ENCODE peak calls at places on chromosome 3, in four cellular contexts. A is CD8-positive, alpha-beta memory T cell; C is testis; O is transverse colon. J is an unnamed sample. For H3K4me1, the result is how much of the 10 kb centered on the place peaks cover.

GRCh38 chr3:169493512-169494141 is 169.9 kb downstream of the MECOM start:
- DNase-seq in A (no peak), C (no peak), O (no peak), J (no peak)

GRCh38 chr3:188978772-188979171 is 193.0 kb upstream of the TPRG1 start:
- DNase-seq in A (no peak), C (peak), O (no peak), J (no peak)

GRCh38 chr3:12440927-12441326 is 43.4 kb upstream of the TSEN2 start:
- DNase-seq in A (no peak), C (peak), O (no peak), J (no peak)

GRCh38 chr3:30343067-30343831 is 263.2 kb upstream of the TGFBR2 start:
- DNase-seq in A (no peak), C (no peak), O (no peak), J (no peak)

GRCh38 chr3:127676456-127676855 is 3.7 kb downstream of the ABTB1 start:
- DNase-seq in A (no peak), C (no peak), O (no peak), J (no peak)

GRCh38 chr3:23778451-23778850 is 27.3 kb upstream of the UBE2E1 start:
- DNase-seq in A (no peak), C (no peak), O (no peak), J (no peak)

GRCh38 chr3:194521514-194522260 is 34.9 kb upstream of the ATP13A3 start:
- DNase-seq in A (no peak), C (no peak), O (no peak), J (no peak)

GRCh38 chr3:183515968-183516851 is 39.3 kb downstream of the KLHL6 start:
- DNase-seq in A (peak), C (no peak), O (peak), J (no peak)

GRCh38 chr3:57068437-57069089 is 8.1 kb downstream of the SPATA12 start:
- DNase-seq in A (no peak), C (peak), O (peak), J (peak)

DNA sequence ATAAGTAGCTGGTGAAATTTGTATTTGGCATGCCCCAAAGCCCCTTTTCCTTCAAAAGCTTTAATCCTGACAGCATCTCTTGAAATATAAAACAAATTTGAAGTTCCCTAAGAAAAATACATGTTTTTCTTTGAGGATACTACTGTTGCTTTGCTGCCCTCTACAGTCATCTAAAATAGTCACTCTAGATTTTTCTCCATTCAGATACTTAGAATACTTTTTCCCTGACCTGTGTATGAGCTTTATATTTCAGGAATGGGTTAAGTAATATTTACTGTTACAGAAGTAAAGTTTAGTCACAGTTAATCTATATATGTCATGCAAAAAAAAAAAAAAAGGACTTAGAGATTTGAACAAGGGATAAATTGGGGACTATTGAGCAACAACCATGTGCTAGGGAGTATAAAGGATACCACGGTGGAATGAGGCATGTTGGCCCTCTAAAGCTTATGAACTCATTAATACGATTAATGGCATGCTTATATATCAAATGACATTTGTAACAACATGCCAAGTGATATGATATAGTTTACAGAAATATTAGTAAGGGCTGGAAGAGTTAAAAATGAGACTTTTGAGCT is 8.8 kb downstream of the NECTIN3 start:
- DNase-seq in A (no peak), C (no peak), O (no peak), J (peak)
- H3K4me1 ChIP-seq in A (under half), C (under half), O (under half), J (under half)

DNA sequence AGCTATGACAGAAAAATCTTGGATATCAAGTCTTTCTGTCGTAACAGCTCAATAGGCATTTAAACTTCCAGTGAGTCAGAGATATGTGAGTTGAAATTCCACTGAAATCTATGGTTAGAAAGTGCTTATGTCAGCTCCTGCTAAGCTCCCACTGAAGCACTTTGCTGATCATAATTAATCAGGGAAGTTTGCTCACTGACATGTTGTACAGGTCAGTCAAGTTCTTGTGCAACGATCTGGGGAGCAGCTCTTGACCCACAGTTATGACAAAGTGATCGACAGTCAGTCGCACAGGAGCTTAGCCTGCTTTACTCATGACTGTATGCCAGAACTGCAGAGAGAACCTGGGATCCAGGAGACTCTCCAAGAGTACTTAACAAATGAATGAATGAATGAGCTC is 453.5 kb downstream of the SOX2 start:
- DNase-seq in A (no peak), C (no peak), O (no peak), J (no peak)
- H3K4me3 ChIP-seq in A (no peak), C (no peak), O (no peak), J (no peak)

GRCh38 chr3:171257251-171258179 is 202.7 kb downstream of the TNIK start:
- DNase-seq in A (no peak), C (no peak), O (no peak), J (no peak)
- H3K4me1 ChIP-seq in A (half or more), C (under half), O (under half), J (under half)

DNA sequence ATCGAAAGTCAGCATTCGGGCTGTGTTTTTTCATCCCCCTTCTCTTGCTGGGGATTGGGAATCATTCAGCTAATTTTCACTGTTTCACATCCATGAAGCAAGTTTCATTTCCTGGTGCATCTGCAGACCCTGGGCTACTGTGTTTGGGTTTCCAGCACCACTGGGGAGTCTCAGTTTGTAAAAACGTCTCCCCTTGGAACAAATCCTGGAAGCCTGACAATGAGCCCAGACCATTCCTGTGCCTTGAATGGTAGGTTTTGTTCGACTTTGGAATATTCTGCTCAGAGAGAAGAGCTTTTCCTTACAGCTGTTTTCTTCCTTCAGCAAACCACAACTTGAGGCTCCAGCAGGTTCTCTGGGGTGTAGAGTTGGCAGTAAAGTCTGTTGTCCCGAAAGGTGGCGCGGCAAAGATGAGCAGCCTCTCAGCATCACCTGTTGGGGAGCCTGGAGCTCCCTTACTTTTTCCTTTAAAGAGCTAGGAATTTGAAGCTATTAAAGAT is 65.3 kb downstream of the BOC start:
- DNase-seq in A (no peak), C (no peak), O (no peak), J (peak)
- H3K4me3 ChIP-seq in A (no peak), C (no peak), O (no peak), J (peak)

GRCh38 chr3:134364061-134364935 is 9.9 kb downstream of the AMOTL2 start:
- DNase-seq in A (no peak), C (peak), O (peak), J (peak)

GRCh38 chr3:134363381-134363755 is 10.9 kb downstream of the AMOTL2 start:
- DNase-seq in A (no peak), C (no peak), O (no peak), J (no peak)

GRCh38 chr3:134365766-134366065 is 8.5 kb downstream of the AMOTL2 start:
- DNase-seq in A (no peak), C (no peak), O (no peak), J (no peak)

GRCh38 chr3:134366221-134366927 is 7.9 kb downstream of the AMOTL2 start:
- DNase-seq in A (no peak), C (no peak), O (no peak), J (no peak)

DNA sequence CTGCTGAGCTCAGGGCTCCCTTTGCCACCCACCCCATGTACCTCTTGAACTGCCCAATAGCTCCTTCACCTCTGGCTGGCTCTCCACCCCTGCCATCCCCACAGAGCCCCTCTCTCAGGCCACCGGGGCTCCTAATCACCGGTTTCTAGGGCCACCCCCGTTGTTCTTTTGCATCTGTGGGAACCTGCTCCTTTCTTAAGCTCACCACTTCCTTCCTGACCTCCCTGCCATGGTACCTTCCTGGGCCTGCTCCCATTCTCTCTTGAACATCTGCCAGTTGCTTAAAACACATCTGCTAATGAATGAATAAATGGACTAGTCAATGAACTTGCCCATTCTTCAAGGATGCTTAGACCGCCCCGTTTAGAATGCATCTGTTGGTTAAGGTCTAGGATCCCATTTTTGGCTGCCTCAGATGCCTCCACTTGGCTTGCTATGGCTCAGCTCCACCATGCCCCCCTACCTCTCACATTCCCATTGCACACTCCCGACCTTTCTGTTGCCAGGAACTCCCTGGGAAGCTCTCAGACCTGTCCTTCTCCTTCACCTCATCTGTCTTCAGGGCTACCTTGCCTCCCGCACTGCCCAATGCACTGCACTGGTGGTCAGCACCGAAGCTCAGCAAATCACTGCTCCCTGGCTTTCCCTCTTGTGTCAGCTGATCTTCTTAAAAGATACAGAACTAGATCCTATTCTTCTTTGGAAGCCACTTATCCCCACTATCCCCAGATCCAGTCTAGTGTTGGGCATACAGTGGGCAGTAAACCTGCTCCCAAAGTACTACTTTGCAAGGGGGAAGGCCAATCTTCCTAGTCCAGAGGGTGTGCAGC is 9.1 kb downstream of the AMOTL2 start:
- DNase-seq in A (no peak), C (no peak), O (no peak), J (no peak)
- H3K4me1 ChIP-seq in A (under half), C (under half), O (under half), J (under half)

DNA sequence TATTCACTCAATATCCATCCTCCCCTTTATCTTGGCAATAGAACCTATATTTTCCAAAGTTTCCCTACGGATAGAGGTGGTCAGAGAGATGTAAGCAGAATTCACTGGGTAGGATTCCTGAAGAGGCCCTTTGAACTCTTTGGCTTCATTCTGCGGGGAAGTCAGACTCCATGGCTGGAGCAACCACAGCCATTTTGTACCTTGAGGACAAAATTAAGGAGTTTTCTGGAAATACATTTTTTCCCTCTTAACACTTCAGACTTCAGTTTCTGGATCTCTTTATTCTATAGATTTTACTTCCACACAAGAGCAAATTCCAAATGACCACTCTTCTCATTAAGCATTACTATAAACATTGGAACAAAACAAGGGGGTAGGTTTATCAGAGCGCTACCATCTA is 43.3 kb downstream of the ADAMTS9 start:
- DNase-seq in A (no peak), C (no peak), O (no peak), J (no peak)
- H3K4me3 ChIP-seq in A (no peak), C (no peak), O (no peak), J (no peak)

GRCh38 chr3:42608586-42608985 is 8.1 kb downstream of the NKTR start:
- DNase-seq in A (no peak), C (no peak), O (no peak), J (no peak)

GRCh38 chr3:42613462-42613861 is 13.0 kb downstream of the NKTR start:
- DNase-seq in A (no peak), C (no peak), O (no peak), J (no peak)

GRCh38 chr3:42612928-42613327 is 12.4 kb downstream of the NKTR start:
- DNase-seq in A (no peak), C (no peak), O (no peak), J (no peak)

GRCh38 chr3:42610978-42611377 is 10.5 kb downstream of the NKTR start:
- DNase-seq in A (no peak), C (no peak), O (no peak), J (no peak)

DNA sequence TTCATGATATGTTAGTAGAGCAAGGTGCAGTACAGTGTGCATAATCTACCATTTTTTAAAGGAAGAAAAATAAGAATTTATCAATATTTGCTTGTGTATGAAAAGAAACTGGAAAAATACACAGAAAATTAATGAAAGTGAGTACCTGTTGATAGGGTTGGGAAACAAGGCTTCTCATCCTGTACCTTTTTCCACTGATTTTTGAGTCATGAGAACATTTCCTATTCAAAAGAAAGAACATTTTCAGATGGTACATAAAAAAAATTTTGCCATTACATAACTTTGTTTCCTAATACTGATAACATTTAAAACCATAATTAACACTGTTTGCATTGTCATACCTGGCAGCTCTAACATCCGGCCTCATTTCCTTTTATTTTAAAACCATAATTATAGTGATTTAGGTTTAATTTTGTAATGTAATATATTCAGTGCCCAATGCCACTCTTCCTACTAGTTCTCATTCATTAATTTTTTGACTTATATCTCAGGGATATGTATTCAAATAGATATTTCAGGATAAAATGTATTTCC is 11.7 kb downstream of the NKTR start:
- DNase-seq in A (no peak), C (no peak), O (no peak), J (no peak)
- H3K4me1 ChIP-seq in A (under half), C (under half), O (under half), J (under half)

DNA sequence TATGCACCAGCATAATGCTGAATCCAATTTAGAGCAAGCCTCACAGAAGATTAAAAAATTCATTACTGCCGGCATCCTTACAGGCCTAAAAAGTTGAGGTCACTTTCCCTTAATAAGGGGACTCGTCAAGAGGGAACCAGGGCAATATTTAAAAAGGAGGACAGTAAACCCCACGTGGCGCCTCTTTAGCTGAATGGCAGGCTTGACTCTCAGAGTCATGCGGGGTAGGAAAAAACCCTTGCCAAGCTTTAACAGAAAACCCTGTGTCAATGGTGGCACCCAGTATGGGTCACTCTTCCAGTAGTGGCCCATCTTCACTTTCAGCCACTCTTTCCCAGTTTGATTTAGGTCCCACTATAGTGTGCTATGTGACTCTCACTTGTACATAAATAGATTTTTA is 559.6 kb downstream of the MAGI1 start:
- DNase-seq in A (no peak), C (no peak), O (no peak), J (no peak)
- H3K4me3 ChIP-seq in A (no peak), C (no peak), O (no peak), J (no peak)

J was measured in SJCRH30.